ENCODE peak calls at places on chromosomes 3 and 15, in nine cellular contexts. V is K562, M is sigmoid colon, A is transverse colon, K is Panc1, P is breast epithelium, Y is prostate gland, C is SK-N-SH, I is H1. Q is an unnamed sample.

GRCh38 chr15:47384316-47384715 is 333.0 kb upstream of the SEMA6D start:
- DNase-seq in V (no peak), M (no peak), A (no peak), K (no peak), P (no peak), Y (no peak), C (no peak), I (no peak), Q (no peak)

GRCh38 chr15:45155739-45156138 is 25.9 kb downstream of the DUOX1 start:
- DNase-seq in V (no peak), M (no peak), A (no peak), K (no peak), P (no peak), Y (no peak), C (no peak), I (no peak), Q (no peak)

GRCh38 chr3:9217784-9218513 is 31.5 kb downstream of the SRGAP3 start:
- DNase-seq in V (no peak), M (no peak), A (no peak), K (no peak), P (no peak), Y (no peak), C (peak; percentile 78), I (no peak), Q (no peak)

GRCh38 chr15:78565097-78565950 is at the start of gene CHRNA5:
- DNase-seq in V (peak; percentile 90), M (peak; percentile 97), A (peak; percentile 97), K (peak; percentile 70), P (peak; percentile 85), Y (peak; percentile 94), C (peak; percentile 94), I (peak; percentile 100), Q (peak; percentile 93)

GRCh38 chr3:38359038-38359437 is 12.5 kb downstream of the XYLB start:
- DNase-seq in V (no peak), M (no peak), A (no peak), K (no peak), P (no peak), Y (no peak), C (no peak), I (no peak), Q (peak; percentile 1)

GRCh38 chr3:123800352-123800682 is 83.8 kb downstream of the MYLK start:
- DNase-seq in V (no peak), M (no peak), A (no peak), K (no peak), P (no peak), Y (no peak), C (no peak), I (no peak), Q (no peak)

GRCh38 chr15:68314563-68314962 is 37.0 kb downstream of the FEM1B start:
- DNase-seq in V (no peak), M (no peak), A (no peak), K (no peak), P (peak; percentile 14), Y (no peak), C (peak; percentile 7), I (no peak), Q (peak; percentile 25)

GRCh38 chr15:100189849-100190248 is 151.9 kb downstream of the ADAMTS17 start:
- DNase-seq in V (peak; percentile 8), M (peak; percentile 21), A (no peak), K (no peak), P (no peak), Y (no peak), C (no peak), I (no peak), Q (peak; percentile 19)

GRCh38 chr3:12187448-12188327 is 29.0 kb upstream of the TIMP4 start:
- DNase-seq in V (no peak), M (no peak), A (peak; percentile 34), K (no peak), P (no peak), Y (no peak), C (no peak), I (no peak), Q (peak; percentile 84)

GRCh38 chr3:192887047-192887446 is 30.6 kb downstream of the MB21D2 start:
- DNase-seq in V (no peak), M (no peak), A (no peak), K (peak; percentile 74), P (no peak), Y (no peak), C (no peak), I (no peak), Q (no peak)

GRCh38 chr3:140465988-140466387 is 211.9 kb upstream of the TRIM42 start:
- DNase-seq in V (no peak), M (no peak), A (no peak), K (no peak), P (no peak), Y (no peak), C (no peak), I (no peak), Q (no peak)

GRCh38 chr15:51782357-51782896 is 31.0 kb downstream of the TMOD2 start:
- DNase-seq in V (peak; percentile 44), M (no peak), A (no peak), K (no peak), P (no peak), Y (no peak), C (peak; percentile 21), I (no peak), Q (no peak)

GRCh38 chr3:102492300-102492699 is 57.5 kb downstream of the ZPLD1 start:
- DNase-seq in V (no peak), M (no peak), A (no peak), K (no peak), P (no peak), Y (no peak), C (no peak), I (no peak), Q (peak; percentile 67)

DNA sequence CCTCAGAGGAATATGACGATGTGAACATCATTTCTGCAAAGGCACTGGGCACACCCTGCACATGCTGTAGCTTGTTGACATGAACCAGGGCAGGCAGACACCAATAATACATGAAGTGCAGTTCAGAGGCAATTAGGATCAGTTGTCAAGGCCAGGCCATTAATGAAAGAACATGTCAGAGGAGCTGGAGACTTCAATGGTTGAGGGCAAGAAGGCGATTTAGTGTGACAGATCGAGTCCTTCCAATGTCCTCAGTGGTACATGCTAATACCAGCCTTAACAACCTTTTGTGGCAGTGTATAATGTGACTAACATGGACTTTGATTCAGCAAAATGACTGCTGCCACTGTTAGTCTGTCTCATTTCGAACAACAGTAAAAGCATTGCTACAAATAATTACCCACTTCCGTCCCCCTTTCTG is 205.2 kb upstream of the NANOGP8 start:
- DNase-seq in V (no peak), M (no peak), A (peak; percentile 19), K (no peak), P (no peak), Y (no peak), C (no peak), I (no peak), Q (no peak)
- H3K4me3 ChIP-seq in V (no peak overlapping the region), M (no peak overlapping the region), A (no peak overlapping the region), K (no peak overlapping the region), P (no peak overlapping the region), Y (no peak overlapping the region), C (no peak overlapping the region), I (no peak overlapping the region), Q (no peak overlapping the region)

DNA sequence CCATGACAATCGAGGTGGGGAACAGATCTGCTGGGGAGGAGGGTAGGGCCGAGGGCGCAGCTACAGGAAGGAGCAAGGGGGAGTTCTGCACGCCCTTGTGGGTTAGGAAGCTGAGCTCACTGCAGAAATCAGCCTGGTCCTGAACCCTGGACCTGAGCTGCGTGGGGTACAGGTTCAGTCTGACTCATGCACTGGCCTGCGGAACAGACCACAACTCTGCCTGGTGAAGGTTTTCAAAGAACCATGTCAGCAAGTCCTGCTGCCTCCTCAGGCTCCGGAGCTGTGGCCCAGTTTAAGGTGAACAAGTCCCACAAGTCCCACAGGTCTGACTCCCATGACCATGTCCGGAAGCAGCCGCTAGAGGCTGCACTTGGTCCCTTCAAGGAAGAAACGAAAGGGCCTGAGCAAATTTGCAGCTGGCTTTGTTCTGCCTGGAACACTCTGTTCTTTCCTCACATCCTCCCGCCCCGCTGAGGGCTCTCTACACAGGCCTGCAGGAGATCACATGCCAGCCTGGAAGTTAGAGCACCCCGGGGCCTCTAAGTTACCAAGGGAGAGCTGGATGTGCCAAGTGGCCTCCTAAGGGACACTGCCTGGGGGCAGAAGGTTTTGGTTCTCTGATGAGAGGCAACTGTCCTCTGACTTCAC is 49.3 kb upstream of the AKAP13 start:
- DNase-seq in V (peak; percentile 38), M (peak; percentile 98), A (peak; percentile 95), K (peak; percentile 89), P (peak; percentile 90), Y (peak; percentile 92), C (peak; percentile 52), I (peak; percentile 77), Q (peak; percentile 92)
- TF ChIP-seq POLR2AphosphoS5 in V (no peak), M (peak; percentile 83), A (peak; percentile 89), K (peak; percentile 62), P (peak; percentile 64), Y (peak; percentile 90), C (no peak), I (no peak), Q (no peak)

GRCh38 chr3:27632431-27633223 is 89.5 kb downstream of the EOMES start:
- DNase-seq in V (no peak), M (peak; percentile 79), A (peak; percentile 48), K (no peak), P (no peak), Y (peak; percentile 16), C (peak; percentile 30), I (no peak), Q (peak; percentile 89)
- H3K4me3 ChIP-seq in V (no peak overlapping the region), M (peak overlapping the region; percentile 43), A (peak overlapping the region; percentile 44), K (peak overlapping the region; percentile 42), P (peak overlapping the region; percentile 65), Y (peak overlapping the region; percentile 40), C (no peak overlapping the region), I (peak overlapping the region; percentile 33), Q (peak overlapping the region; percentile 47)

GRCh38 chr3:58646503-58646902 is 20.1 kb downstream of the FAM3D start:
- DNase-seq in V (no peak), M (no peak), A (no peak), K (no peak), P (no peak), Y (peak; percentile 45), C (no peak), I (no peak), Q (no peak)

GRCh38 chr3:58647661-58648141 is 18.9 kb downstream of the FAM3D start:
- DNase-seq in V (no peak), M (no peak), A (no peak), K (no peak), P (no peak), Y (peak; percentile 53), C (no peak), I (no peak), Q (no peak)

GRCh38 chr3:58640700-58641372 is 25.7 kb downstream of the FAM3D start:
- DNase-seq in V (peak; percentile 73), M (peak; percentile 84), A (peak; percentile 81), K (peak; percentile 20), P (peak; percentile 51), Y (peak; percentile 72), C (peak; percentile 90), I (peak; percentile 90), Q (peak; percentile 89)

GRCh38 chr3:58642846-58643245 is 23.7 kb downstream of the FAM3D start:
- DNase-seq in V (no peak), M (no peak), A (no peak), K (no peak), P (no peak), Y (no peak), C (no peak), I (no peak), Q (no peak)

DNA sequence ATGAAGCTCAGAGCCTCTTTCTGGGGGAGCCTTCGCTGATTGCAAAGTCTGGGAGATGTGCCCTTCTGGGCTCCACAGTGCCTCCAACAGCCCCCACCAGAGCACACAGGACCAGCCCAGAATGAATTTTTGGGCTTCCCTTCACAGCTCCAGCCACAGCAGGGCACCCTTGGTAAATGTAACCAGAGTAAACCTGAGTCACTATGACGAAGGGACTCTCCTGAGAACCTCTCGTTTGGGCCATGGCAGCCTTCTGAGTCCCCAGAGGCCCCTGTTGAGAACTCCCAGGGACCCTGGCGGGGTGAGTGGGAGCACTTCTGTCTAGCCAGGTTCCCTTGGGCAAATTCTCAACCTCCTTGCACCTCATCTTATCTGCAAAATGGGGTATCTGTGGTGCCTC is 20.8 kb downstream of the FAM3D start:
- DNase-seq in V (no peak), M (no peak), A (no peak), K (no peak), P (no peak), Y (no peak), C (no peak), I (no peak), Q (no peak)
- TF ChIP-seq POLR2AphosphoS5 in V (no peak), M (no peak), A (no peak), K (no peak), P (no peak), Y (no peak), C (no peak), I (no peak), Q (no peak)